ENCODE peak calls at places on chromosomes 4 and X, in ten cellular contexts. One of them, this sample, is unnamed.

GRCh38 chr4:54661686-54662085 is 3.9 kb downstream of the KIT start:
- DNase-seq in fibroblast of lung: peak
- DNase-seq in IMR-90: peak
- DNase-seq in GM23338: no peak
- DNase-seq in GM20000: no peak
- DNase-seq in AG04449: peak
- DNase-seq in foreskin fibroblast: peak
- DNase-seq in neural crest cell: no peak
- DNase-seq in kidney: no peak
- DNase-seq in cardiac muscle cell: no peak
- DNase-seq in this sample: peak

GRCh38 chr4:30875659-30876269 is 155.6 kb downstream of the PCDH7 start:
- DNase-seq in fibroblast of lung: no peak
- DNase-seq in IMR-90: peak
- DNase-seq in GM23338: no peak
- DNase-seq in GM20000: no peak
- DNase-seq in AG04449: no peak
- DNase-seq in foreskin fibroblast: peak
- DNase-seq in neural crest cell: no peak
- DNase-seq in kidney: no peak
- DNase-seq in cardiac muscle cell: no peak
- DNase-seq in this sample: no peak

GRCh38 chr4:122285285-122285684 is 93.5 kb upstream of the ADAD1 start:
- DNase-seq in fibroblast of lung: peak
- DNase-seq in IMR-90: peak
- DNase-seq in GM23338: no peak
- DNase-seq in GM20000: no peak
- DNase-seq in AG04449: no peak
- DNase-seq in foreskin fibroblast: peak
- DNase-seq in neural crest cell: no peak
- DNase-seq in kidney: no peak
- DNase-seq in cardiac muscle cell: no peak
- DNase-seq in this sample: peak

GRCh38 chrX:16559206-16559619 is 90.7 kb upstream of the S100G start:
- DNase-seq in fibroblast of lung: peak
- DNase-seq in IMR-90: peak
- DNase-seq in GM23338: no peak
- DNase-seq in GM20000: no peak
- DNase-seq in AG04449: no peak
- DNase-seq in foreskin fibroblast: peak
- DNase-seq in neural crest cell: no peak
- DNase-seq in kidney: no peak
- DNase-seq in cardiac muscle cell: no peak
- DNase-seq in this sample: peak

GRCh38 chrX:3788494-3789233 is 75.2 kb upstream of the PRKX start:
- DNase-seq in fibroblast of lung: no peak
- DNase-seq in IMR-90: no peak
- DNase-seq in GM23338: peak
- DNase-seq in GM20000: no peak
- DNase-seq in AG04449: no peak
- DNase-seq in foreskin fibroblast: no peak
- DNase-seq in neural crest cell: no peak
- DNase-seq in kidney: no peak
- DNase-seq in cardiac muscle cell: no peak
- DNase-seq in this sample: no peak

GRCh38 chr4:48041535-48042137 is 25.1 kb downstream of the NIPAL1 start:
- DNase-seq in fibroblast of lung: no peak
- DNase-seq in IMR-90: no peak
- DNase-seq in GM23338: no peak
- DNase-seq in GM20000: no peak
- DNase-seq in AG04449: no peak
- DNase-seq in foreskin fibroblast: no peak
- DNase-seq in neural crest cell: no peak
- DNase-seq in kidney: no peak
- DNase-seq in cardiac muscle cell: no peak
- DNase-seq in this sample: no peak

GRCh38 chrX:1323315-1323714 is 13.3 kb upstream of the IL3RA start:
- DNase-seq in fibroblast of lung: no peak
- DNase-seq in IMR-90: no peak
- DNase-seq in GM23338: peak
- DNase-seq in GM20000: peak
- DNase-seq in AG04449: no peak
- DNase-seq in foreskin fibroblast: no peak
- DNase-seq in neural crest cell: peak
- DNase-seq in kidney: peak
- DNase-seq in cardiac muscle cell: peak
- DNase-seq in this sample: peak

GRCh38 chr4:140298001-140298400 is 75.4 kb upstream of the SCOC start:
- DNase-seq in fibroblast of lung: no peak
- DNase-seq in IMR-90: no peak
- DNase-seq in GM23338: no peak
- DNase-seq in GM20000: no peak
- DNase-seq in AG04449: no peak
- DNase-seq in foreskin fibroblast: no peak
- DNase-seq in neural crest cell: no peak
- DNase-seq in kidney: no peak
- DNase-seq in cardiac muscle cell: no peak
- DNase-seq in this sample: no peak

GRCh38 chrX:16186380-16187007 is 19.2 kb downstream of the MAGEB17 start:
- DNase-seq in fibroblast of lung: no peak
- DNase-seq in IMR-90: no peak
- DNase-seq in GM23338: peak
- DNase-seq in GM20000: no peak
- DNase-seq in AG04449: no peak
- DNase-seq in foreskin fibroblast: no peak
- DNase-seq in neural crest cell: no peak
- DNase-seq in kidney: no peak
- DNase-seq in cardiac muscle cell: no peak
- DNase-seq in this sample: no peak

GRCh38 chr4:141462361-141462760 is 174.0 kb upstream of the IL15 start:
- DNase-seq in fibroblast of lung: no peak
- DNase-seq in IMR-90: peak
- DNase-seq in GM23338: no peak
- DNase-seq in GM20000: no peak
- DNase-seq in AG04449: no peak
- DNase-seq in foreskin fibroblast: peak
- DNase-seq in neural crest cell: no peak
- DNase-seq in kidney: no peak
- DNase-seq in cardiac muscle cell: no peak
- DNase-seq in this sample: no peak

GRCh38 chr4:25913056-25913850 is 767 bp upstream of the SMIM20 start:
- DNase-seq in fibroblast of lung: no peak
- DNase-seq in IMR-90: peak
- DNase-seq in GM23338: peak
- DNase-seq in GM20000: peak
- DNase-seq in AG04449: no peak
- DNase-seq in foreskin fibroblast: peak
- DNase-seq in neural crest cell: peak
- DNase-seq in kidney: peak
- DNase-seq in cardiac muscle cell: no peak
- DNase-seq in this sample: no peak

GRCh38 chr4:120156115-120156718 is 89.6 kb upstream of the MAD2L1 start:
- DNase-seq in fibroblast of lung: peak
- DNase-seq in IMR-90: peak
- DNase-seq in GM23338: peak
- DNase-seq in GM20000: peak
- DNase-seq in AG04449: peak
- DNase-seq in foreskin fibroblast: peak
- DNase-seq in neural crest cell: peak
- DNase-seq in kidney: no peak
- DNase-seq in cardiac muscle cell: peak
- DNase-seq in this sample: peak

GRCh38 chrX:57655065-57655464 is 25.0 kb downstream of the NLRP2B start:
- DNase-seq in fibroblast of lung: no peak
- DNase-seq in IMR-90: no peak
- DNase-seq in GM23338: no peak
- DNase-seq in GM20000: no peak
- DNase-seq in AG04449: no peak
- DNase-seq in foreskin fibroblast: no peak
- DNase-seq in neural crest cell: no peak
- DNase-seq in kidney: no peak
- DNase-seq in cardiac muscle cell: no peak
- DNase-seq in this sample: no peak

GRCh38 chrX:97841544-97842179 is 958.0 kb downstream of the RPA4 start:
- DNase-seq in fibroblast of lung: no peak
- DNase-seq in IMR-90: no peak
- DNase-seq in GM23338: no peak
- DNase-seq in GM20000: no peak
- DNase-seq in AG04449: no peak
- DNase-seq in foreskin fibroblast: no peak
- DNase-seq in neural crest cell: no peak
- DNase-seq in kidney: peak
- DNase-seq in cardiac muscle cell: no peak
- DNase-seq in this sample: no peak

GRCh38 chr4:65880594-65880993 is 210.3 kb upstream of the EPHA5 start:
- DNase-seq in fibroblast of lung: no peak
- DNase-seq in IMR-90: no peak
- DNase-seq in GM23338: no peak
- DNase-seq in GM20000: no peak
- DNase-seq in AG04449: no peak
- DNase-seq in foreskin fibroblast: no peak
- DNase-seq in neural crest cell: no peak
- DNase-seq in kidney: no peak
- DNase-seq in cardiac muscle cell: no peak
- DNase-seq in this sample: no peak

GRCh38 chr4:96675916-96676315 is 836.0 kb downstream of the PDHA2 start:
- DNase-seq in fibroblast of lung: no peak
- DNase-seq in IMR-90: no peak
- DNase-seq in GM23338: no peak
- DNase-seq in GM20000: no peak
- DNase-seq in AG04449: no peak
- DNase-seq in foreskin fibroblast: no peak
- DNase-seq in neural crest cell: no peak
- DNase-seq in kidney: no peak
- DNase-seq in cardiac muscle cell: no peak
- DNase-seq in this sample: no peak

GRCh38 chrX:29172880-29173279 is 585.6 kb downstream of the IL1RAPL1 start:
- DNase-seq in fibroblast of lung: peak
- DNase-seq in IMR-90: peak
- DNase-seq in GM23338: no peak
- DNase-seq in GM20000: no peak
- DNase-seq in AG04449: no peak
- DNase-seq in foreskin fibroblast: peak
- DNase-seq in neural crest cell: no peak
- DNase-seq in kidney: no peak
- DNase-seq in cardiac muscle cell: no peak
- DNase-seq in this sample: no peak

DNA sequence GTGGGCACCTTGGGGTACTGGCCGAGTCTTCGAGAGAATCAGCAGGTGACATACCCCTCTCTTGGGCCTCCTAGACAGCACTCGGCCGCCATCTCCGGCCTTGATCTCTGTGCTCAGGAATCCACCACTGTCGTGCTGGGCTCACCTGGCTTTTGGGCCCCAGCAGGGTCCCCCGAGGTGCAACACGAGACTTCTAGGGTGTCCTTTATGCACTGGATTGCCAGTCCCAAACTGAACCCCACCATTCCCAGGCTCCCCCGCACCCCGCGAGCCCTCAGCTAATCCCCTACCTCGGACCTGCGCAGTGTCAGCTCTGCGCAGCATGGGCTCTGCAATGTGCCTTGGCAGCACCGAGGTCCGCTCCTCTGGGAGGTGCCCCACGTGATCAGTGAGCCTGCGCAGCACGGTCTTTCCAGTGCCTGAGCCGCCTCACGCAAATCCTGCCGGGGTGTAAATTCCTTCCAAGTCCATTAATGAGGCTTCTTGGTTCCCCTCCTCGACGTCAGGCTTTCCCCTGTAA is 162.4 kb upstream of the INTU start:
- DNase-seq in fibroblast of lung: no peak
- DNase-seq in IMR-90: no peak
- DNase-seq in GM23338: no peak
- DNase-seq in GM20000: no peak
- DNase-seq in AG04449: no peak
- DNase-seq in foreskin fibroblast: no peak
- DNase-seq in neural crest cell: no peak
- DNase-seq in kidney: peak
- DNase-seq in cardiac muscle cell: no peak
- DNase-seq in this sample: no peak
- TF ChIP-seq CTCF in fibroblast of lung: no peak
- TF ChIP-seq CTCF in IMR-90: no peak
- TF ChIP-seq CTCF in GM23338: no peak
- TF ChIP-seq CTCF in GM20000: no peak
- TF ChIP-seq CTCF in AG04449: no peak
- TF ChIP-seq CTCF in foreskin fibroblast: no peak
- TF ChIP-seq CTCF in neural crest cell: no peak
- TF ChIP-seq CTCF in kidney: no peak
- TF ChIP-seq CTCF in cardiac muscle cell: no peak
- TF ChIP-seq CTCF in this sample: no peak

GRCh38 chr4:186845137-186845842 is 121.6 kb upstream of the FAT1 start:
- DNase-seq in fibroblast of lung: peak
- DNase-seq in IMR-90: peak
- DNase-seq in GM23338: no peak
- DNase-seq in GM20000: no peak
- DNase-seq in AG04449: peak
- DNase-seq in foreskin fibroblast: peak
- DNase-seq in neural crest cell: no peak
- DNase-seq in kidney: peak
- DNase-seq in cardiac muscle cell: no peak
- DNase-seq in this sample: peak
- TF ChIP-seq CTCF in fibroblast of lung: no peak
- TF ChIP-seq CTCF in IMR-90: no peak
- TF ChIP-seq CTCF in GM23338: no peak
- TF ChIP-seq CTCF in GM20000: no peak
- TF ChIP-seq CTCF in AG04449: no peak
- TF ChIP-seq CTCF in foreskin fibroblast: no peak
- TF ChIP-seq CTCF in neural crest cell: no peak
- TF ChIP-seq CTCF in kidney: no peak
- TF ChIP-seq CTCF in cardiac muscle cell: no peak
- TF ChIP-seq CTCF in this sample: no peak

DNA sequence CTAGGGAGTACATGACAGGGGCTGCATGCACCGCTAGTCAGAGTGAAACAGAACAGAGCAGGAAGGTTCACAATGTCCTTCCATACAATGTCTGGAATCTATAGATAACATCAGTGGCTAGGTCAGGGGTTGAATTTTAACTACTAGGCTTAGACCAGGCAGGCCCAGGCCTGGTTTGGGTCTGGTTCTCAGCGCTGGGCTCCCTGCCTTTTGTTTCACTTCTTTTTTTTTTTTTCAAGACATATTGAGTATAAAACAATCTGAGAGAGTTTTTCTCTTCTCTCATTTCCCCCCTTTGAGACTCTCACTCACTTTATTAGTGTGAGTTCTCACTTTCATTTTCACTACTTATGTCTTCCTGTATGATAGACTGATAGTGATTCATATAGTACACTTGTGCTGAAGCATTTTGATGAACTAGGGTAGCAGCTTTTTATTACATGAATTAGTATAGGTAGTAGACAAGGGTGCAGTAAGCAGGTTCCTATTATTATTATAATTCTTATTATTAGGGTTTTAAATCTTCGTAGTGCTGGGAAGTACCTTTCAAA is 120.0 kb upstream of the ZDHHC15 start:
- DNase-seq in fibroblast of lung: no peak
- DNase-seq in IMR-90: no peak
- DNase-seq in GM23338: no peak
- DNase-seq in GM20000: no peak
- DNase-seq in AG04449: no peak
- DNase-seq in foreskin fibroblast: no peak
- DNase-seq in neural crest cell: no peak
- DNase-seq in kidney: no peak
- DNase-seq in cardiac muscle cell: no peak
- DNase-seq in this sample: no peak
- TF ChIP-seq CTCF in fibroblast of lung: no peak
- TF ChIP-seq CTCF in IMR-90: no peak
- TF ChIP-seq CTCF in GM23338: no peak
- TF ChIP-seq CTCF in GM20000: no peak
- TF ChIP-seq CTCF in AG04449: no peak
- TF ChIP-seq CTCF in foreskin fibroblast: no peak
- TF ChIP-seq CTCF in neural crest cell: no peak
- TF ChIP-seq CTCF in kidney: no peak
- TF ChIP-seq CTCF in cardiac muscle cell: no peak
- TF ChIP-seq CTCF in this sample: no peak

GRCh38 chr4:56976878-56977320 is 507 bp downstream of the NOA1 start:
- DNase-seq in fibroblast of lung: no peak
- DNase-seq in IMR-90: no peak
- DNase-seq in GM23338: peak
- DNase-seq in GM20000: peak
- DNase-seq in AG04449: no peak
- DNase-seq in foreskin fibroblast: peak
- DNase-seq in neural crest cell: peak
- DNase-seq in kidney: peak
- DNase-seq in cardiac muscle cell: peak
- DNase-seq in this sample: no peak
- TF ChIP-seq CTCF in fibroblast of lung: peak
- TF ChIP-seq CTCF in IMR-90: no peak
- TF ChIP-seq CTCF in GM23338: peak
- TF ChIP-seq CTCF in GM20000: no peak
- TF ChIP-seq CTCF in AG04449: no peak
- TF ChIP-seq CTCF in foreskin fibroblast: no peak
- TF ChIP-seq CTCF in neural crest cell: peak
- TF ChIP-seq CTCF in kidney: peak
- TF ChIP-seq CTCF in cardiac muscle cell: no peak
- TF ChIP-seq CTCF in this sample: peak

This sample was measured in HFFc6.